ENCODE peak calls at places on chromosomes 1 and 21, in eight cellular contexts. One of them, this sample, is unnamed.

GRCh38 chr1:66598670-66599069 is 64.7 kb downstream of the SGIP1 start:
- DNase-seq in anterior cingulate cortex: no peak
- DNase-seq in DMS53: no peak
- DNase-seq in glutamatergic neuron: no peak
- DNase-seq in H7: no peak
- DNase-seq in NCI-H345: no peak
- DNase-seq in NCI-H1436: no peak
- DNase-seq in stimulated activated CD4-positive, alpha-beta T cell treated with anti-CD3 and anti-CD28 coated beads, Interleukin-4, amount 100 ng/mL, for 24 hours: no peak
- DNase-seq in this sample: peak

GRCh38 chr1:22586356-22587130 is 23.3 kb downstream of the EPHA8 start:
- DNase-seq in anterior cingulate cortex: no peak
- DNase-seq in DMS53: no peak
- DNase-seq in glutamatergic neuron: no peak
- DNase-seq in H7: no peak
- DNase-seq in NCI-H345: no peak
- DNase-seq in NCI-H1436: no peak
- DNase-seq in stimulated activated CD4-positive, alpha-beta T cell treated with anti-CD3 and anti-CD28 coated beads, Interleukin-4, amount 100 ng/mL, for 24 hours: no peak
- DNase-seq in this sample: no peak

GRCh38 chr21:25871566-25871965 is 136.8 kb downstream of the GABPA start:
- DNase-seq in anterior cingulate cortex: no peak
- DNase-seq in DMS53: peak
- DNase-seq in glutamatergic neuron: no peak
- DNase-seq in H7: peak
- DNase-seq in NCI-H345: no peak
- DNase-seq in NCI-H1436: no peak
- DNase-seq in stimulated activated CD4-positive, alpha-beta T cell treated with anti-CD3 and anti-CD28 coated beads, Interleukin-4, amount 100 ng/mL, for 24 hours: no peak
- DNase-seq in this sample: no peak

GRCh38 chr1:153598309-153599172 is 14.4 kb downstream of the S100A16 start:
- DNase-seq in anterior cingulate cortex: no peak
- DNase-seq in DMS53: peak
- DNase-seq in glutamatergic neuron: no peak
- DNase-seq in H7: peak
- DNase-seq in NCI-H345: peak
- DNase-seq in NCI-H1436: peak
- DNase-seq in stimulated activated CD4-positive, alpha-beta T cell treated with anti-CD3 and anti-CD28 coated beads, Interleukin-4, amount 100 ng/mL, for 24 hours: no peak
- DNase-seq in this sample: peak

GRCh38 chr1:173342766-173343165 is 134.4 kb upstream of the PRDX6 start:
- DNase-seq in anterior cingulate cortex: no peak
- DNase-seq in DMS53: no peak
- DNase-seq in glutamatergic neuron: no peak
- DNase-seq in H7: no peak
- DNase-seq in NCI-H345: no peak
- DNase-seq in NCI-H1436: no peak
- DNase-seq in stimulated activated CD4-positive, alpha-beta T cell treated with anti-CD3 and anti-CD28 coated beads, Interleukin-4, amount 100 ng/mL, for 24 hours: no peak
- DNase-seq in this sample: peak

GRCh38 chr1:16498573-16499359 is 15.3 kb downstream of the RNU1-1 start:
- DNase-seq in anterior cingulate cortex: peak
- DNase-seq in DMS53: peak
- DNase-seq in glutamatergic neuron: peak
- DNase-seq in H7: peak
- DNase-seq in NCI-H345: peak
- DNase-seq in NCI-H1436: peak
- DNase-seq in stimulated activated CD4-positive, alpha-beta T cell treated with anti-CD3 and anti-CD28 coated beads, Interleukin-4, amount 100 ng/mL, for 24 hours: peak
- DNase-seq in this sample: peak

GRCh38 chr1:75330633-75331032 is 196.4 kb downstream of the LHX8 start:
- DNase-seq in anterior cingulate cortex: no peak
- DNase-seq in DMS53: peak
- DNase-seq in glutamatergic neuron: no peak
- DNase-seq in H7: no peak
- DNase-seq in NCI-H345: no peak
- DNase-seq in NCI-H1436: no peak
- DNase-seq in stimulated activated CD4-positive, alpha-beta T cell treated with anti-CD3 and anti-CD28 coated beads, Interleukin-4, amount 100 ng/mL, for 24 hours: no peak
- DNase-seq in this sample: no peak

GRCh38 chr1:110412576-110412975 is 5.1 kb upstream of the LAMTOR5 start:
- DNase-seq in anterior cingulate cortex: peak
- DNase-seq in DMS53: peak
- DNase-seq in glutamatergic neuron: peak
- DNase-seq in H7: peak
- DNase-seq in NCI-H345: peak
- DNase-seq in NCI-H1436: peak
- DNase-seq in stimulated activated CD4-positive, alpha-beta T cell treated with anti-CD3 and anti-CD28 coated beads, Interleukin-4, amount 100 ng/mL, for 24 hours: peak
- DNase-seq in this sample: peak

GRCh38 chr1:96116707-96117106 is 604.9 kb upstream of the PTBP2 start:
- DNase-seq in anterior cingulate cortex: no peak
- DNase-seq in DMS53: no peak
- DNase-seq in glutamatergic neuron: no peak
- DNase-seq in H7: no peak
- DNase-seq in NCI-H345: no peak
- DNase-seq in NCI-H1436: no peak
- DNase-seq in stimulated activated CD4-positive, alpha-beta T cell treated with anti-CD3 and anti-CD28 coated beads, Interleukin-4, amount 100 ng/mL, for 24 hours: no peak
- DNase-seq in this sample: no peak

GRCh38 chr1:113912594-113913311 is 7.6 kb downstream of the DCLRE1B start:
- DNase-seq in anterior cingulate cortex: peak
- DNase-seq in DMS53: no peak
- DNase-seq in glutamatergic neuron: peak
- DNase-seq in H7: no peak
- DNase-seq in NCI-H345: no peak
- DNase-seq in NCI-H1436: no peak
- DNase-seq in stimulated activated CD4-positive, alpha-beta T cell treated with anti-CD3 and anti-CD28 coated beads, Interleukin-4, amount 100 ng/mL, for 24 hours: no peak
- DNase-seq in this sample: peak

GRCh38 chr1:98030483-98030882 is 109.6 kb upstream of the DPYD start:
- DNase-seq in anterior cingulate cortex: no peak
- DNase-seq in DMS53: no peak
- DNase-seq in glutamatergic neuron: no peak
- DNase-seq in H7: no peak
- DNase-seq in NCI-H345: no peak
- DNase-seq in NCI-H1436: no peak
- DNase-seq in stimulated activated CD4-positive, alpha-beta T cell treated with anti-CD3 and anti-CD28 coated beads, Interleukin-4, amount 100 ng/mL, for 24 hours: no peak
- DNase-seq in this sample: peak

GRCh38 chr21:32727478-32727727 is 410 bp downstream of the SYNJ1 start:
- DNase-seq in anterior cingulate cortex: peak
- DNase-seq in DMS53: no peak
- DNase-seq in glutamatergic neuron: no peak
- DNase-seq in H7: no peak
- DNase-seq in NCI-H345: no peak
- DNase-seq in NCI-H1436: no peak
- DNase-seq in stimulated activated CD4-positive, alpha-beta T cell treated with anti-CD3 and anti-CD28 coated beads, Interleukin-4, amount 100 ng/mL, for 24 hours: peak
- DNase-seq in this sample: no peak

GRCh38 chr1:23577056-23577985 is 18.0 kb upstream of the ID3 start:
- DNase-seq in anterior cingulate cortex: no peak
- DNase-seq in DMS53: no peak
- DNase-seq in glutamatergic neuron: no peak
- DNase-seq in H7: no peak
- DNase-seq in NCI-H345: no peak
- DNase-seq in NCI-H1436: no peak
- DNase-seq in stimulated activated CD4-positive, alpha-beta T cell treated with anti-CD3 and anti-CD28 coated beads, Interleukin-4, amount 100 ng/mL, for 24 hours: peak
- DNase-seq in this sample: peak

GRCh38 chr1:115927971-115928370 is 48.3 kb upstream of the SLC22A15 start:
- DNase-seq in anterior cingulate cortex: no peak
- DNase-seq in DMS53: no peak
- DNase-seq in glutamatergic neuron: peak
- DNase-seq in H7: no peak
- DNase-seq in NCI-H345: no peak
- DNase-seq in NCI-H1436: no peak
- DNase-seq in stimulated activated CD4-positive, alpha-beta T cell treated with anti-CD3 and anti-CD28 coated beads, Interleukin-4, amount 100 ng/mL, for 24 hours: no peak
- DNase-seq in this sample: no peak

GRCh38 chr1:46131727-46132528 is 501 bp downstream of the PIK3R3 start:
- DNase-seq in anterior cingulate cortex: no peak
- DNase-seq in DMS53: peak
- DNase-seq in glutamatergic neuron: peak
- DNase-seq in H7: peak
- DNase-seq in NCI-H345: peak
- DNase-seq in NCI-H1436: no peak
- DNase-seq in stimulated activated CD4-positive, alpha-beta T cell treated with anti-CD3 and anti-CD28 coated beads, Interleukin-4, amount 100 ng/mL, for 24 hours: peak
- DNase-seq in this sample: no peak

GRCh38 chr1:163241716-163242115 is 39.0 kb upstream of the RGS5 start:
- DNase-seq in anterior cingulate cortex: no peak
- DNase-seq in DMS53: no peak
- DNase-seq in glutamatergic neuron: no peak
- DNase-seq in H7: no peak
- DNase-seq in NCI-H345: no peak
- DNase-seq in NCI-H1436: no peak
- DNase-seq in stimulated activated CD4-positive, alpha-beta T cell treated with anti-CD3 and anti-CD28 coated beads, Interleukin-4, amount 100 ng/mL, for 24 hours: no peak
- DNase-seq in this sample: no peak

GRCh38 chr1:103197266-103197665 is 88.9 kb upstream of the COL11A1 start:
- DNase-seq in anterior cingulate cortex: no peak
- DNase-seq in DMS53: no peak
- DNase-seq in glutamatergic neuron: no peak
- DNase-seq in H7: no peak
- DNase-seq in NCI-H345: no peak
- DNase-seq in NCI-H1436: no peak
- DNase-seq in stimulated activated CD4-positive, alpha-beta T cell treated with anti-CD3 and anti-CD28 coated beads, Interleukin-4, amount 100 ng/mL, for 24 hours: no peak
- DNase-seq in this sample: peak

GRCh38 chr1:168179411-168180147 is 817 bp downstream of the TIPRL start:
- DNase-seq in anterior cingulate cortex: no peak
- DNase-seq in DMS53: no peak
- DNase-seq in glutamatergic neuron: no peak
- DNase-seq in H7: peak
- DNase-seq in NCI-H345: no peak
- DNase-seq in NCI-H1436: no peak
- DNase-seq in stimulated activated CD4-positive, alpha-beta T cell treated with anti-CD3 and anti-CD28 coated beads, Interleukin-4, amount 100 ng/mL, for 24 hours: peak
- DNase-seq in this sample: peak

GRCh38 chr1:240644732-240645131 is 32.8 kb upstream of the GREM2 start:
- DNase-seq in anterior cingulate cortex: no peak
- DNase-seq in DMS53: no peak
- DNase-seq in glutamatergic neuron: no peak
- DNase-seq in H7: no peak
- DNase-seq in NCI-H345: no peak
- DNase-seq in NCI-H1436: no peak
- DNase-seq in stimulated activated CD4-positive, alpha-beta T cell treated with anti-CD3 and anti-CD28 coated beads, Interleukin-4, amount 100 ng/mL, for 24 hours: no peak
- DNase-seq in this sample: no peak

GRCh38 chr1:221987860-221988520 is 246.1 kb upstream of the DUSP10 start:
- DNase-seq in anterior cingulate cortex: no peak
- DNase-seq in DMS53: peak
- DNase-seq in glutamatergic neuron: no peak
- DNase-seq in H7: no peak
- DNase-seq in NCI-H345: peak
- DNase-seq in NCI-H1436: no peak
- DNase-seq in stimulated activated CD4-positive, alpha-beta T cell treated with anti-CD3 and anti-CD28 coated beads, Interleukin-4, amount 100 ng/mL, for 24 hours: no peak
- DNase-seq in this sample: peak

GRCh38 chr1:234758851-234759250 is 148.9 kb upstream of the IRF2BP2 start:
- DNase-seq in anterior cingulate cortex: no peak
- DNase-seq in DMS53: no peak
- DNase-seq in glutamatergic neuron: no peak
- DNase-seq in H7: no peak
- DNase-seq in NCI-H345: no peak
- DNase-seq in NCI-H1436: no peak
- DNase-seq in stimulated activated CD4-positive, alpha-beta T cell treated with anti-CD3 and anti-CD28 coated beads, Interleukin-4, amount 100 ng/mL, for 24 hours: peak
- DNase-seq in this sample: no peak

GRCh38 chr21:43619856-43620255 is 39.4 kb downstream of the HSF2BP start:
- DNase-seq in anterior cingulate cortex: no peak
- DNase-seq in DMS53: peak
- DNase-seq in glutamatergic neuron: no peak
- DNase-seq in H7: no peak
- DNase-seq in NCI-H345: no peak
- DNase-seq in NCI-H1436: no peak
- DNase-seq in stimulated activated CD4-positive, alpha-beta T cell treated with anti-CD3 and anti-CD28 coated beads, Interleukin-4, amount 100 ng/mL, for 24 hours: no peak
- DNase-seq in this sample: no peak

GRCh38 chr1:178220094-178220493 is 126.2 kb downstream of the RASAL2 start:
- DNase-seq in anterior cingulate cortex: no peak
- DNase-seq in DMS53: no peak
- DNase-seq in glutamatergic neuron: no peak
- DNase-seq in H7: no peak
- DNase-seq in NCI-H345: no peak
- DNase-seq in NCI-H1436: no peak
- DNase-seq in stimulated activated CD4-positive, alpha-beta T cell treated with anti-CD3 and anti-CD28 coated beads, Interleukin-4, amount 100 ng/mL, for 24 hours: no peak
- DNase-seq in this sample: no peak

GRCh38 chr1:118960026-118960561 is 28.0 kb downstream of the TBX15 start:
- DNase-seq in anterior cingulate cortex: no peak
- DNase-seq in DMS53: peak
- DNase-seq in glutamatergic neuron: no peak
- DNase-seq in H7: no peak
- DNase-seq in NCI-H345: no peak
- DNase-seq in NCI-H1436: no peak
- DNase-seq in stimulated activated CD4-positive, alpha-beta T cell treated with anti-CD3 and anti-CD28 coated beads, Interleukin-4, amount 100 ng/mL, for 24 hours: no peak
- DNase-seq in this sample: no peak

GRCh38 chr21:34996304-34997081 is 52.6 kb downstream of the RUNX1 start:
- DNase-seq in anterior cingulate cortex: no peak
- DNase-seq in DMS53: no peak
- DNase-seq in glutamatergic neuron: no peak
- DNase-seq in H7: peak
- DNase-seq in NCI-H345: no peak
- DNase-seq in NCI-H1436: no peak
- DNase-seq in stimulated activated CD4-positive, alpha-beta T cell treated with anti-CD3 and anti-CD28 coated beads, Interleukin-4, amount 100 ng/mL, for 24 hours: peak
- DNase-seq in this sample: peak

GRCh38 chr1:2297246-2298011 is 69.3 kb downstream of the SKI start:
- DNase-seq in anterior cingulate cortex: no peak
- DNase-seq in DMS53: no peak
- DNase-seq in glutamatergic neuron: no peak
- DNase-seq in H7: no peak
- DNase-seq in NCI-H345: no peak
- DNase-seq in NCI-H1436: no peak
- DNase-seq in stimulated activated CD4-positive, alpha-beta T cell treated with anti-CD3 and anti-CD28 coated beads, Interleukin-4, amount 100 ng/mL, for 24 hours: no peak
- DNase-seq in this sample: no peak

GRCh38 chr21:44425307-44425894 is 29.9 kb upstream of the LRRC3 start:
- DNase-seq in anterior cingulate cortex: no peak
- DNase-seq in DMS53: no peak
- DNase-seq in glutamatergic neuron: no peak
- DNase-seq in H7: peak
- DNase-seq in NCI-H345: peak
- DNase-seq in NCI-H1436: peak
- DNase-seq in stimulated activated CD4-positive, alpha-beta T cell treated with anti-CD3 and anti-CD28 coated beads, Interleukin-4, amount 100 ng/mL, for 24 hours: no peak
- DNase-seq in this sample: no peak

GRCh38 chr1:226706664-226707063 is 32.4 kb downstream of the ITPKB start:
- DNase-seq in anterior cingulate cortex: no peak
- DNase-seq in DMS53: no peak
- DNase-seq in glutamatergic neuron: peak
- DNase-seq in H7: no peak
- DNase-seq in NCI-H345: no peak
- DNase-seq in NCI-H1436: no peak
- DNase-seq in stimulated activated CD4-positive, alpha-beta T cell treated with anti-CD3 and anti-CD28 coated beads, Interleukin-4, amount 100 ng/mL, for 24 hours: no peak
- DNase-seq in this sample: no peak

GRCh38 chr1:108627256-108627655 is 33.6 kb downstream of the HENMT1 start:
- DNase-seq in anterior cingulate cortex: no peak
- DNase-seq in DMS53: no peak
- DNase-seq in glutamatergic neuron: no peak
- DNase-seq in H7: no peak
- DNase-seq in NCI-H345: no peak
- DNase-seq in NCI-H1436: no peak
- DNase-seq in stimulated activated CD4-positive, alpha-beta T cell treated with anti-CD3 and anti-CD28 coated beads, Interleukin-4, amount 100 ng/mL, for 24 hours: no peak
- DNase-seq in this sample: peak

GRCh38 chr1:98963359-98963758 is 41.3 kb downstream of the PLPPR5 start:
- DNase-seq in anterior cingulate cortex: no peak
- DNase-seq in DMS53: no peak
- DNase-seq in glutamatergic neuron: no peak
- DNase-seq in H7: no peak
- DNase-seq in NCI-H345: no peak
- DNase-seq in NCI-H1436: no peak
- DNase-seq in stimulated activated CD4-positive, alpha-beta T cell treated with anti-CD3 and anti-CD28 coated beads, Interleukin-4, amount 100 ng/mL, for 24 hours: no peak
- DNase-seq in this sample: peak

GRCh38 chr1:230335861-230336549 is 90.1 kb downstream of the PGBD5 start:
- DNase-seq in anterior cingulate cortex: no peak
- DNase-seq in DMS53: no peak
- DNase-seq in glutamatergic neuron: peak
- DNase-seq in H7: no peak
- DNase-seq in NCI-H345: no peak
- DNase-seq in NCI-H1436: no peak
- DNase-seq in stimulated activated CD4-positive, alpha-beta T cell treated with anti-CD3 and anti-CD28 coated beads, Interleukin-4, amount 100 ng/mL, for 24 hours: no peak
- DNase-seq in this sample: peak

GRCh38 chr1:5430136-5430535 is 562.1 kb downstream of the NPHP4 start:
- DNase-seq in anterior cingulate cortex: no peak
- DNase-seq in DMS53: no peak
- DNase-seq in glutamatergic neuron: no peak
- DNase-seq in H7: no peak
- DNase-seq in NCI-H345: peak
- DNase-seq in NCI-H1436: no peak
- DNase-seq in stimulated activated CD4-positive, alpha-beta T cell treated with anti-CD3 and anti-CD28 coated beads, Interleukin-4, amount 100 ng/mL, for 24 hours: no peak
- DNase-seq in this sample: no peak

GRCh38 chr1:231240531-231240882 is 505 bp upstream of the GNPAT start:
- DNase-seq in anterior cingulate cortex: peak
- DNase-seq in DMS53: no peak
- DNase-seq in glutamatergic neuron: no peak
- DNase-seq in H7: peak
- DNase-seq in NCI-H345: no peak
- DNase-seq in NCI-H1436: no peak
- DNase-seq in stimulated activated CD4-positive, alpha-beta T cell treated with anti-CD3 and anti-CD28 coated beads, Interleukin-4, amount 100 ng/mL, for 24 hours: no peak
- DNase-seq in this sample: peak

GRCh38 chr1:64531057-64531456 is 61.1 kb downstream of the CACHD1 start:
- DNase-seq in anterior cingulate cortex: no peak
- DNase-seq in DMS53: peak
- DNase-seq in glutamatergic neuron: no peak
- DNase-seq in H7: no peak
- DNase-seq in NCI-H345: no peak
- DNase-seq in NCI-H1436: no peak
- DNase-seq in stimulated activated CD4-positive, alpha-beta T cell treated with anti-CD3 and anti-CD28 coated beads, Interleukin-4, amount 100 ng/mL, for 24 hours: no peak
- DNase-seq in this sample: no peak

This sample was measured in AG10803.